ENCODE peak calls at places on chromosomes 7 and 10, in four cellular contexts. W, K, L and O are unnamed samples.
A peak's percentile ranks its signal among the peaks of the same experiment; 100 is the strongest.

GRCh38 chr7:2258661-2259365 is 16.8 kb downstream of the NUDT1 start:
- DNase-seq in K (no peak), L (no peak), W (no peak), O (no peak)

GRCh38 chr10:128051548-128051947 is 74.7 kb downstream of the MKI67 start:
- DNase-seq in L (no peak), W (no peak), K (no peak), O (no peak)

GRCh38 chr7:34879871-34880270 is 157.4 kb downstream of the DPY19L1 start:
- DNase-seq in L (no peak), W (no peak), K (no peak), O (no peak)

GRCh38 chr10:73889014-73889413 is 14.7 kb upstream of the CAMK2G start:
- DNase-seq in K (no peak), W (no peak), L (peak; percentile 42), O (peak; percentile 39)

GRCh38 chr10:48502791-48503190 is 102.1 kb downstream of the ARHGAP22 start:
- DNase-seq in L (no peak), W (no peak), K (no peak), O (no peak)

GRCh38 chr10:18136056-18136916 is 3.9 kb upstream of the CACNB2 start:
- DNase-seq in L (no peak), K (no peak), W (no peak), O (no peak)

GRCh38 chr7:129684777-129685176 is 73.3 kb downstream of the NRF1 start:
- DNase-seq in L (no peak), W (no peak), K (no peak), O (no peak)

GRCh38 chr7:38142736-38143135 is 35.3 kb upstream of the STARD3NL start:
- DNase-seq in L (no peak), K (no peak), W (no peak), O (no peak)

GRCh38 chr7:75957021-75957736 is 37.2 kb downstream of the TMEM120A start:
- DNase-seq in L (no peak), W (no peak), K (no peak), O (no peak)

GRCh38 chr7:45028138-45028919 is 28.3 kb downstream of the CCM2 start:
- DNase-seq in K (peak; percentile 38), L (no peak), W (no peak), O (no peak)

GRCh38 chr7:132131196-132131595 is 445.1 kb downstream of the PLXNA4 start:
- DNase-seq in L (no peak), K (no peak), W (no peak), O (no peak)

GRCh38 chr7:100483101-100483727 is 513 bp upstream of the NYAP1 start:
- DNase-seq in L (peak; percentile 82), K (peak; percentile 81), W (peak; percentile 68), O (peak; percentile 80)

GRCh38 chr10:73577788-73578187 is 13.4 kb downstream of the USP54 start:
- DNase-seq in L (peak; percentile 26), K (no peak), W (no peak), O (peak; percentile 67)

GRCh38 chr10:50855015-50855414 is 30.4 kb downstream of the A1CF start:
- DNase-seq in L (no peak), W (no peak), K (no peak), O (no peak)

GRCh38 chr10:6465854-6466524 is 114.1 kb downstream of the PRKCQ start:
- DNase-seq in L (no peak), K (no peak), W (no peak), O (no peak)

GRCh38 chr10:79336739-79337138 is 10.5 kb upstream of the PPIF start:
- DNase-seq in W (no peak), L (no peak), K (no peak), O (no peak)

GRCh38 chr7:156450473-156450872 is 190.1 kb upstream of the RNF32 start:
- DNase-seq in K (no peak), L (no peak), W (no peak), O (no peak)

GRCh38 chr10:134205-134742 is 981 bp upstream of the ZMYND11 start:
- DNase-seq in L (no peak), W (no peak), K (peak; percentile 34), O (no peak)

GRCh38 chr10:110563132-110563531 is 4.4 kb upstream of the SMC3 start:
- DNase-seq in W (no peak), L (no peak), K (no peak), O (no peak)